ENCODE peak calls at places on chromosomes 6 and 20, in nine cellular contexts. L, B, M, Y, I, R, T, J and W are unnamed samples.

GRCh38 chr6:22236626-22237414 is 60.0 kb downstream of the PRL start:
- DNase-seq in L (no peak), B (peak), M (no peak), Y (no peak), I (peak), R (no peak), T (peak), J (no peak), W (no peak)

GRCh38 chr20:41178904-41179432 is 41.6 kb downstream of the PLCG1 start:
- DNase-seq in L (no peak), B (no peak), M (no peak), Y (peak), I (no peak), R (peak), T (no peak), J (no peak), W (no peak)

GRCh38 chr6:11251553-11252358 is 19.3 kb upstream of the NEDD9 start:
- DNase-seq in L (no peak), B (no peak), M (peak), Y (peak), I (peak), R (no peak), T (peak), J (no peak), W (no peak)

GRCh38 chr6:39377530-39377929 is 55.0 kb upstream of the KCNK16 start:
- DNase-seq in L (peak), B (peak), M (no peak), Y (peak), I (peak), R (peak), T (peak), J (no peak), W (peak)

GRCh38 chr6:118724211-118724610 is 72.8 kb upstream of the CEP85L start:
- DNase-seq in L (no peak), B (no peak), M (no peak), Y (no peak), I (no peak), R (no peak), T (peak), J (no peak), W (no peak)

GRCh38 chr20:63708301-63709148 is 686 bp downstream of the ZGPAT start:
- DNase-seq in L (no peak), B (no peak), M (peak), Y (no peak), I (no peak), R (peak), T (no peak), J (no peak), W (no peak)

GRCh38 chr6:3610206-3610605 is 141.3 kb downstream of the PXDC1 start:
- DNase-seq in L (no peak), B (peak), M (no peak), Y (no peak), I (no peak), R (no peak), T (peak), J (no peak), W (peak)

GRCh38 chr20:47970282-47970903 is 185.1 kb upstream of the SULF2 start:
- DNase-seq in L (no peak), B (no peak), M (no peak), Y (no peak), I (no peak), R (no peak), T (no peak), J (no peak), W (no peak)

GRCh38 chr6:73694711-73695411 is 1.1 kb upstream of the CD109 start:
- DNase-seq in L (no peak), B (peak), M (no peak), Y (peak), I (no peak), R (no peak), T (peak), J (no peak), W (no peak)

GRCh38 chr6:134060491-134061106 is 8.2 kb upstream of the SLC2A12 start:
- DNase-seq in L (no peak), B (peak), M (no peak), Y (no peak), I (no peak), R (peak), T (peak), J (no peak), W (no peak)

GRCh38 chr6:84871925-84872324 is 107.5 kb upstream of the TBX18 start:
- DNase-seq in L (no peak), B (no peak), M (no peak), Y (no peak), I (no peak), R (no peak), T (no peak), J (no peak), W (no peak)

GRCh38 chr20:46083101-46083500 is 6.7 kb downstream of the NCOA5 start:
- DNase-seq in L (no peak), B (no peak), M (no peak), Y (no peak), I (no peak), R (no peak), T (no peak), J (no peak), W (no peak)

GRCh38 chr6:12335131-12335527 is 45.0 kb downstream of the EDN1 start:
- DNase-seq in L (no peak), B (no peak), M (no peak), Y (no peak), I (no peak), R (no peak), T (no peak), J (no peak), W (no peak)

GRCh38 chr6:150282806-150283205 is 86.0 kb upstream of the IYD start:
- DNase-seq in L (no peak), B (no peak), M (no peak), Y (no peak), I (no peak), R (no peak), T (peak), J (no peak), W (no peak)

GRCh38 chr6:169424821-169425240 is 171.2 kb upstream of the THBS2 start:
- DNase-seq in L (no peak), B (no peak), M (no peak), Y (no peak), I (peak), R (no peak), T (peak), J (no peak), W (no peak)

GRCh38 chr6:2866183-2866846 is 24.7 kb upstream of the SERPINB1 start:
- DNase-seq in L (no peak), B (no peak), M (no peak), Y (no peak), I (no peak), R (no peak), T (no peak), J (no peak), W (no peak)

GRCh38 chr20:44093249-44093582 is 93.8 kb downstream of the JPH2 start:
- DNase-seq in L (no peak), B (no peak), M (no peak), Y (no peak), I (no peak), R (no peak), T (no peak), J (no peak), W (no peak)

GRCh38 chr6:142542704-142543233 is 241.0 kb downstream of the ADGRG6 start:
- DNase-seq in L (no peak), B (peak), M (no peak), Y (no peak), I (no peak), R (no peak), T (peak), J (no peak), W (no peak)

GRCh38 chr20:12617076-12617475 is 391.7 kb upstream of the SPTLC3 start:
- DNase-seq in L (no peak), B (no peak), M (no peak), Y (no peak), I (peak), R (no peak), T (no peak), J (no peak), W (peak)

GRCh38 chr20:50806126-50806768 is 11.4 kb downstream of the BCAS4 start:
- DNase-seq in L (no peak), B (no peak), M (peak), Y (no peak), I (no peak), R (no peak), T (no peak), J (no peak), W (no peak)

GRCh38 chr20:10572853-10573252 is 100.9 kb downstream of the JAG1 start:
- DNase-seq in L (no peak), B (no peak), M (no peak), Y (no peak), I (no peak), R (no peak), T (no peak), J (no peak), W (no peak)

GRCh38 chr6:127198549-127198948 is 68.1 kb upstream of the RNF146 start:
- DNase-seq in L (no peak), B (no peak), M (no peak), Y (no peak), I (no peak), R (no peak), T (peak), J (no peak), W (no peak)

GRCh38 chr6:69664551-69664950 is 132.3 kb downstream of the LMBRD1 start:
- DNase-seq in L (no peak), B (no peak), M (no peak), Y (no peak), I (no peak), R (no peak), T (no peak), J (no peak), W (no peak)

GRCh38 chr20:62536731-62537401 is 61.1 kb upstream of the GATA5 start:
- DNase-seq in L (no peak), B (no peak), M (no peak), Y (no peak), I (no peak), R (no peak), T (no peak), J (no peak), W (no peak)

GRCh38 chr20:9329356-9330092 is 184.9 kb upstream of the LAMP5 start:
- DNase-seq in L (no peak), B (no peak), M (no peak), Y (no peak), I (no peak), R (no peak), T (no peak), J (no peak), W (no peak)

GRCh38 chr6:136035378-136036070 is 184.0 kb downstream of the PDE7B start:
- DNase-seq in L (no peak), B (peak), M (no peak), Y (no peak), I (no peak), R (no peak), T (peak), J (no peak), W (no peak)

GRCh38 chr20:7207186-7207585 is 439.7 kb downstream of the BMP2 start:
- DNase-seq in L (no peak), B (no peak), M (no peak), Y (no peak), I (no peak), R (no peak), T (no peak), J (no peak), W (no peak)

GRCh38 chr6:129340983-129341382 is 369.0 kb downstream of the ARHGAP18 start:
- DNase-seq in L (no peak), B (peak), M (no peak), Y (no peak), I (no peak), R (no peak), T (peak), J (no peak), W (no peak)

GRCh38 chr20:61295726-61296628 is 43.9 kb downstream of the CDH4 start:
- DNase-seq in L (no peak), B (no peak), M (no peak), Y (no peak), I (no peak), R (no peak), T (no peak), J (no peak), W (no peak)

GRCh38 chr20:31987744-31988143 is 19.8 kb downstream of the XKR7 start:
- DNase-seq in L (no peak), B (peak), M (no peak), Y (no peak), I (no peak), R (no peak), T (no peak), J (no peak), W (no peak)

GRCh38 chr20:49973964-49974363 is 8.8 kb upstream of the SNAI1 start:
- DNase-seq in L (no peak), B (no peak), M (peak), Y (no peak), I (no peak), R (no peak), T (no peak), J (no peak), W (no peak)

GRCh38 chr6:10341605-10342004 is 73.3 kb downstream of the TFAP2A start:
- DNase-seq in L (no peak), B (no peak), M (no peak), Y (no peak), I (no peak), R (no peak), T (no peak), J (no peak), W (no peak)

GRCh38 chr6:124076336-124077048 is 272.8 kb downstream of the NKAIN2 start:
- DNase-seq in L (no peak), B (no peak), M (no peak), Y (no peak), I (peak), R (no peak), T (no peak), J (no peak), W (peak)

GRCh38 chr6:16591681-16592549 is 169.3 kb downstream of the ATXN1 start:
- DNase-seq in L (no peak), B (no peak), M (no peak), Y (no peak), I (no peak), R (no peak), T (no peak), J (no peak), W (no peak)

GRCh38 chr6:9825526-9825925 is 589.3 kb downstream of the TFAP2A start:
- DNase-seq in L (no peak), B (no peak), M (no peak), Y (no peak), I (no peak), R (no peak), T (no peak), J (no peak), W (no peak)

GRCh38 chr6:167748458-167749379 is 78.0 kb upstream of the AFDN start:
- DNase-seq in L (peak), B (no peak), M (peak), Y (no peak), I (no peak), R (no peak), T (no peak), J (no peak), W (no peak)